ENCODE peak calls at places on chromosomes 4 and X, in five cellular contexts. A is tibial artery, T is omental fat pad, S is left lung, M is fibroblast of pulmonary artery. D is an unnamed sample.

GRCh38 chr4:140641789-140642439 is 73.2 kb upstream of the UCP1 start:
- DNase-seq in A (no peak), T (no peak), S (peak), M (no peak), D (no peak)

GRCh38 chr4:54281060-54281781 is 52.1 kb downstream of the PDGFRA start:
- DNase-seq in A (peak), T (no peak), S (no peak), M (peak), D (peak)

GRCh38 chr4:142265536-142265935 is 580.6 kb downstream of the INPP4B start:
- DNase-seq in A (no peak), T (no peak), S (no peak), M (peak), D (peak)

GRCh38 chr4:7023901-7024300 is 19.3 kb upstream of the TADA2B start:
- DNase-seq in A (no peak), T (no peak), S (no peak), M (no peak), D (no peak)

GRCh38 chrX:70033348-70033747 is 16.4 kb downstream of the AWAT2 start:
- DNase-seq in A (no peak), T (no peak), S (no peak), M (peak), D (peak)

GRCh38 chr4:10416441-10416840 is 40.8 kb downstream of the ZNF518B start:
- DNase-seq in A (no peak), T (no peak), S (no peak), M (no peak), D (no peak)

GRCh38 chr4:117227925-117228324 is 142.5 kb upstream of the TRAM1L1 start:
- DNase-seq in A (no peak), T (no peak), S (no peak), M (no peak), D (no peak)

GRCh38 chr4:64777286-64777685 is 368.0 kb upstream of the TECRL start:
- DNase-seq in A (no peak), T (no peak), S (no peak), M (no peak), D (no peak)

GRCh38 chrX:18927558-18927957 is 56.4 kb downstream of the PHKA2 start:
- DNase-seq in A (no peak), T (no peak), S (no peak), M (no peak), D (no peak)

GRCh38 chrX:100745806-100746537 is 14.1 kb upstream of the SYTL4 start:
- DNase-seq in A (peak), T (no peak), S (no peak), M (peak), D (no peak)

GRCh38 chrX:17606211-17606610 is 131.1 kb upstream of the SCML1 start:
- DNase-seq in A (no peak), T (no peak), S (no peak), M (no peak), D (no peak)

GRCh38 chr4:54228563-54229501 is at the start of gene PDGFRA:
- DNase-seq in A (peak), T (no peak), S (no peak), M (peak), D (peak)

GRCh38 chr4:10587697-10588096 is 96.9 kb downstream of the CLNK start:
- DNase-seq in A (no peak), T (no peak), S (no peak), M (no peak), D (no peak)

GRCh38 chr4:2934077-2934812 is 29.0 kb downstream of the NOP14 start:
- DNase-seq in A (peak), T (no peak), S (peak), M (peak), D (peak)

GRCh38 chr4:25900901-25901500 is 13.0 kb upstream of the SMIM20 start:
- DNase-seq in A (no peak), T (no peak), S (no peak), M (no peak), D (no peak)

GRCh38 chr4:187798385-187798784 is 197.2 kb upstream of the ZFP42 start:
- DNase-seq in A (no peak), T (no peak), S (no peak), M (no peak), D (no peak)

GRCh38 chr4:78876568-78877320 is 62.5 kb downstream of the PAQR3 start:
- DNase-seq in A (no peak), T (no peak), S (no peak), M (peak), D (peak)

GRCh38 chr4:180203349-180203748 is 2039.9 kb upstream of the TENM3 start:
- DNase-seq in A (no peak), T (no peak), S (no peak), M (no peak), D (no peak)

GRCh38 chr4:111854494-111855087 is 290.7 kb upstream of the FAM241A start:
- DNase-seq in A (no peak), T (no peak), S (no peak), M (peak), D (peak)

GRCh38 chrX:111616786-111617185 is 64.2 kb upstream of the ALG13 start:
- DNase-seq in A (no peak), T (no peak), S (no peak), M (no peak), D (no peak)

GRCh38 chrX:53188763-53189162 is 36.2 kb downstream of the KDM5C start:
- DNase-seq in A (no peak), T (no peak), S (no peak), M (no peak), D (no peak)

GRCh38 chrX:53194308-53194707 is 30.7 kb downstream of the KDM5C start:
- DNase-seq in A (no peak), T (no peak), S (no peak), M (no peak), D (no peak)

GRCh38 chrX:53186363-53186762 is 38.6 kb downstream of the KDM5C start:
- DNase-seq in A (no peak), T (no peak), S (no peak), M (no peak), D (peak)

GRCh38 chrX:53193093-53193492 is 31.9 kb downstream of the KDM5C start:
- DNase-seq in A (no peak), T (no peak), S (no peak), M (no peak), D (no peak)

GRCh38 chrX:53190363-53190960 is 34.5 kb downstream of the KDM5C start:
- DNase-seq in A (no peak), T (no peak), S (no peak), M (peak), D (no peak)
- TF ChIP-seq CTCF in A (no peak), T (no peak), S (no peak), M (peak), D (peak)

DNA sequence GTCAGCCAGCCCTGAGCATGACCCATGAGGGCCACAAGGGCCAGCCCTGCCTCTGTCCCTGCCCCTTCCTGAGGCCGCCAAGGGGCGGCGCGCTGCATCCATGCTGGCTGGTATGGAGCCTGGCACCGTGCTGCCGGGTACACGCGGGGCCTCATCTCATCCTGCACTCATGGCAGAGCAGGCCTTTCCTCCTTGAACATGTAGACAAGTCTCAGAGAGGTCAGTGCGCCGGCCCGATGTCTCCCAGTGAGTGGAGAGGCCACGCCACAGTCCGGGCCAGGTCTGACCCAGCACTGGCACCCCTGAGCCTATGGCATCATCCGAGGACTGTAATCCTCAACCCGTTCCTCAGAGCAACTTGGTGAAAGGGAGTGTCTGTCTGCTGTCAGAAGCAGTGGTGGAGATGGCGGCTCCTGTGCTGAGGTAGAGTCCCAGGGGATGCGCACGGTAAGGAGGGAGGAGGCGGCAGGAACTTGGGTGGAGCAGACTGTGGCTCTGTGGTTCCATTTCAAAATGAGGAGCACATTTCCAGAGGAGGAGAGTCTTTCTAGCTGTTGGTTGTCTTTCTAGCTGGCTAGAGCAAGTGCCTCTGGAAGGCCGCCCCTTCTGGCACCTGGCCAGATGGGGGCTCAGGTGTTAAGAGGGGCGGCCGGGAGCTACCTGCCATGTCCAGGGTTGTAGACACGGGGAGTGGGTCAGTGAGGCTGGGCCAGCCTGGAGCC is 32.8 kb downstream of the TRMT44 start:
- DNase-seq in A (no peak), T (no peak), S (peak), M (peak), D (peak)
- TF ChIP-seq CTCF in A (no peak), T (no peak), S (no peak), M (no peak), D (no peak)

GRCh38 chr4:30269850-30270249 is 450.3 kb upstream of the PCDH7 start:
- DNase-seq in A (no peak), T (no peak), S (no peak), M (peak), D (no peak)
- TF ChIP-seq CTCF in A (no peak), T (no peak), S (no peak), M (peak), D (no peak)

GRCh38 chrX:68920541-68920940 is 91.7 kb downstream of the EFNB1 start:
- DNase-seq in A (no peak), T (no peak), S (no peak), M (peak), D (no peak)

GRCh38 chrX:68919707-68920106 is 90.9 kb downstream of the EFNB1 start:
- DNase-seq in A (no peak), T (no peak), S (no peak), M (no peak), D (no peak)

GRCh38 chrX:68916891-68917290 is 88.1 kb downstream of the EFNB1 start:
- DNase-seq in A (no peak), T (no peak), S (no peak), M (no peak), D (no peak)

GRCh38 chrX:68917799-68918198 is 89.0 kb downstream of the EFNB1 start:
- DNase-seq in A (no peak), T (no peak), S (no peak), M (no peak), D (no peak)

GRCh38 chrX:68918202-68918601 is 89.4 kb downstream of the EFNB1 start:
- DNase-seq in A (no peak), T (no peak), S (no peak), M (no peak), D (no peak)
- TF ChIP-seq CTCF in A (no peak), T (no peak), S (no peak), M (no peak), D (no peak)

GRCh38 chr4:39823193-39823592 is 125.3 kb downstream of the UBE2K start:
- DNase-seq in A (no peak), T (no peak), S (no peak), M (peak), D (peak)
- TF ChIP-seq CTCF in A (no peak), T (no peak), S (no peak), M (no peak), D (no peak)

GRCh38 chrX:106171293-106171692 is 3.2 kb downstream of the PWWP3B start:
- DNase-seq in A (no peak), T (no peak), S (no peak), M (no peak), D (no peak)

GRCh38 chrX:106168107-106168506 is at the start of gene PWWP3B:
- DNase-seq in A (peak), T (no peak), S (peak), M (peak), D (no peak)

GRCh38 chrX:106170318-106170717 is 2.2 kb downstream of the PWWP3B start:
- DNase-seq in A (no peak), T (no peak), S (no peak), M (peak), D (peak)
- TF ChIP-seq CTCF in A (no peak), T (no peak), S (no peak), M (peak), D (peak)

GRCh38 chr4:22434895-22435294 is 81.0 kb downstream of the ADGRA3 start:
- DNase-seq in A (no peak), T (no peak), S (no peak), M (peak), D (peak)
- TF ChIP-seq CTCF in A (no peak), T (no peak), S (no peak), M (peak), D (peak)

DNA sequence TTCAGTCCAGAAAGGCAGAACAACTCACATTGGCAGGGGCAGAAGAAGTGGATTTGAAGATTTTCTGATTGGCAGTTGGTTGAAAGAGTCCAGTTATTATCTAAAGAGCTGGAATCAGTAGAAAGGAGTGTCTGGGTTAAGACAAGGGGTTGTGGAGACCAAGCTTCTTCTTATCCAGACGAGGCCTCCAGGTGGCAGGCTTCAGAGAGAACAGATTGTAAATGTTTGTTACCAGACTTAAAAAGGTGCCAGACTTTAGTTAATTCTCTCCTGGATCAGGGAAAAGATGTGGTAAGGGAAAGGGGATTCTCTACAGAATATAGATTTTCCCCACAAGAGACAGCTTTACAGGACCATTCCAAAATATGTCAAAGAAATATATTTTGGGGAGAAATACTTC is 36.7 kb upstream of the TLR3 start:
- DNase-seq in A (no peak), T (no peak), S (no peak), M (no peak), D (no peak)
- TF ChIP-seq CTCF in A (no peak), T (no peak), S (no peak), M (peak), D (no peak)

DNA sequence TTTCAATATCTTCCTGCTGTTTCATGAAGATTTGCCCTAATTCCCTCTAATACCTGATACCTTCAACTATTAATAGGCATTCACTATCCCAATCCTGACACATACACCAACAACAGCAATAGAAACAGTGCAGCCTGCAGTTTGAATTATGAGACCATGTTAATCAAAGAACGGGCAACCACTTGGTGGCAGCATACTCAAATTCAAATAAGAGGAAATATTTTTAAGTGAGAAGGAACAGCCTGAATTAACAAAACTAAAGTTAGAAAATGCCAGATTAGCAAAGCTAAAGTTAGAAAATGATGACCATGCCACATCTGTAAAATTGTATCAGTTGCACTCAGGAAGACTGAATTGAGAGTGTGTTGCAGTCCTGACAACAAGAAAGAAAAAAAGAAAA is 204.9 kb downstream of the SMARCA1 start:
- DNase-seq in A (no peak), T (no peak), S (no peak), M (peak), D (peak)
- TF ChIP-seq CTCF in A (no peak), T (no peak), S (no peak), M (peak), D (peak)

D was measured in AG10803.